ENCODE peak calls at places on chromosomes 6 and 20, in five cellular contexts. T is PC-9, K is GM23338, J is stomach, C is AG04450. O is an unnamed sample.

GRCh38 chr20:3929713-3930060 is 40.5 kb downstream of the PANK2 start:
- DNase-seq in J (no peak), T (no peak), C (no peak), K (no peak), O (no peak)

GRCh38 chr6:106648651-106649308 is 19.4 kb downstream of the QRSL1 start:
- DNase-seq in J (no peak), C (no peak), T (no peak), K (no peak), O (no peak)

GRCh38 chr6:161374971-161375873 is 101.4 kb upstream of the AGPAT4 start:
- DNase-seq in T (no peak), J (peak; percentile 92), C (no peak), K (peak; percentile 67), O (no peak)

GRCh38 chr20:48716086-48716485 is 111.7 kb downstream of the PREX1 start:
- DNase-seq in J (no peak), C (no peak), T (no peak), K (no peak), O (no peak)

GRCh38 chr6:3759656-3760245 is 8.2 kb upstream of the PXDC1 start:
- DNase-seq in T (no peak), J (no peak), C (peak; percentile 74), K (no peak), O (no peak)

GRCh38 chr6:144993870-144994269 is 708.7 kb downstream of the UTRN start:
- DNase-seq in T (no peak), J (no peak), C (no peak), K (no peak), O (no peak)

GRCh38 chr6:118504611-118505010 is 43.5 kb upstream of the PLN start:
- DNase-seq in K (no peak), C (no peak), J (no peak), T (no peak), O (no peak)

GRCh38 chr6:108651781-108652227 is 91.1 kb downstream of the FOXO3 start:
- DNase-seq in C (peak; percentile 67), J (no peak), T (no peak), K (no peak), O (no peak)

GRCh38 chr6:134821914-134822862 is 127.7 kb downstream of the ALDH8A1 start:
- DNase-seq in C (no peak), K (no peak), T (no peak), J (no peak), O (no peak)

GRCh38 chr20:48360338-48360698 is 467.5 kb downstream of the PREX1 start:
- DNase-seq in K (no peak), C (no peak), J (no peak), T (no peak), O (no peak)

GRCh38 chr6:158698876-158699440 is 49.1 kb downstream of the SYTL3 start:
- DNase-seq in T (no peak), C (no peak), K (no peak), J (no peak), O (no peak)

GRCh38 chr6:158703840-158704822 is 54.3 kb downstream of the SYTL3 start:
- DNase-seq in J (peak; percentile 83), T (peak; percentile 88), K (peak; percentile 86), C (no peak), O (no peak)

GRCh38 chr6:158705386-158706126 is 55.7 kb downstream of the SYTL3 start:
- DNase-seq in T (no peak), K (no peak), J (no peak), C (no peak), O (no peak)

GRCh38 chr6:158707120-158707519 is 57.3 kb downstream of the SYTL3 start:
- DNase-seq in K (no peak), C (no peak), T (peak; percentile 95), J (peak; percentile 61), O (no peak)

DNA sequence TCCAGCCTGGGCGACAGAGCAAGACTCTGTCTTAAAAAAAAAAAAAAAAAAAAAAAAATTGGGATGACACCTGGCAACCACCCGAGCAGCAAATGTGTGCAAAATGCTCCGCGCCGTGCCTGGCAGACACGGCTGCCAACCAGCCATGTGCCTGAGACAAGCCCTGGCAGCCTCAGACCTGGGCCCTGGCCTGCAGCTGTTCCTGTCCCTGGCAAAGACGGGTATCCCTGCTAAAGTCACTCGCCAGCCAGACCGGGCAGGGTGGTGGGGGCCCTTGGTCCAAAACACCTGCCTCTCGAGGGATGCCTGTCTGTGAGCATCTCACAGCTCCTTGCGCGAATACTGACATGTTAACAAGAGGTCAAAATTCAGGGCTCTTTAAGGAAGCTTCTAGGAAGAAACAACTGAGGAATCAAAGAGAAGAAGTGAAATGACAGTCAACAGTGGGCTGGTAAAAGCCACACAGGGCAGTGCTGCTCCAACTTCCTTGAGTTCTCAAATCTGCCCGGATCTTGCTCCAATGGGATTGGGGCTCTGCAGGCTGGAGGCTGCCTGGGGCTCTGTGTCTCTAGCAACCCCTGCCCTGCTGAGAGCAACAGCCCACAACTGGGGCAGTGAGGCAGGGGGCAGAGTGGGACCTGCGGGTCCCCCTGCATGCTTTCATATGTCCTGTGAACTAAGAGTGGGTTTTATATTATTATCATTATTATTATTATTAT is 53.4 kb downstream of the SYTL3 start:
- DNase-seq in K (no peak), T (no peak), C (no peak), J (no peak), O (no peak)
- H3K27ac ChIP-seq in K (no peak overlapping the region), T (peak overlapping the region; percentile 94), C (no peak overlapping the region), J (no peak overlapping the region), O (peak overlapping the region; percentile 36)

DNA sequence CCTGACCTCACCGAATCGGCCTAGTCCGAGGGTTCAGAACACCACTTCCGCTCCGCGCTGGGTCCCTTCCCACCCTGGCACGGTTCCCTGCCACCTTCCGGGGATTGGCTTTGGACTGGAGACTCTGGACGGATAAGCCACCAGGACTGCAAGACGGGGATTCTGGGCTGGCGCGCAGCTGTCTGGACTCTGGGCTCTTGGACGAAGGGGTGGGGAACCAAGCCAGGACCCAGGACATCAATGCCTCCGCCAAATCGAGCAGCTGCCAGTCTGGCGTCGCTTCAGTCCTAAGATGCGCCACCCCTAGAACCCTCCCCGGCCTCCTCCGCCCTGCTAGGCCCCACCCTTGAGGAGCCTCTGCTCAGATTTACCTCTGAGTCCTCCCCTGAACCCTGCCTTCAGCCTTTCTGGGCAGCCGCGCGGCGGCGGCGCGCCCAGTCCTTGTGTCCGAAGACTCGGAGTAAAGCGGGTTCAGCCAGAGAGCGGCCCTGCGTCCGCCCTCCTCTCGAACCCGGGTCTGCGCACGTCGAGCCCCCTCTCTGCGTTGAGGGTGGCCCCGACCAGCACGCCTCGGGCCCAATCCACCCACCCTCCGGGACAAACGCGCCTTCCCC is 1.2 kb downstream of the KCNK17 start:
- DNase-seq in J (no peak), T (no peak), C (no peak), K (no peak), O (no peak)
- H3K27ac ChIP-seq in J (no peak overlapping the region), T (no peak overlapping the region), C (no peak overlapping the region), K (no peak overlapping the region), O (no peak overlapping the region)

GRCh38 chr6:71197267-71197666 is 91.3 kb upstream of the OGFRL1 start:
- DNase-seq in T (no peak), K (peak; percentile 17), J (no peak), C (no peak), O (no peak)
- H3K27ac ChIP-seq in T (no peak overlapping the region), K (no peak overlapping the region), J (no peak overlapping the region), C (peak overlapping the region; percentile 75), O (no peak overlapping the region)

GRCh38 chr20:4979841-4980410 is 21.4 kb downstream of the SLC23A2 start:
- DNase-seq in K (no peak), T (no peak), J (no peak), C (no peak), O (no peak)
- H3K27ac ChIP-seq in K (no peak overlapping the region), T (no peak overlapping the region), J (no peak overlapping the region), C (no peak overlapping the region), O (no peak overlapping the region)

DNA sequence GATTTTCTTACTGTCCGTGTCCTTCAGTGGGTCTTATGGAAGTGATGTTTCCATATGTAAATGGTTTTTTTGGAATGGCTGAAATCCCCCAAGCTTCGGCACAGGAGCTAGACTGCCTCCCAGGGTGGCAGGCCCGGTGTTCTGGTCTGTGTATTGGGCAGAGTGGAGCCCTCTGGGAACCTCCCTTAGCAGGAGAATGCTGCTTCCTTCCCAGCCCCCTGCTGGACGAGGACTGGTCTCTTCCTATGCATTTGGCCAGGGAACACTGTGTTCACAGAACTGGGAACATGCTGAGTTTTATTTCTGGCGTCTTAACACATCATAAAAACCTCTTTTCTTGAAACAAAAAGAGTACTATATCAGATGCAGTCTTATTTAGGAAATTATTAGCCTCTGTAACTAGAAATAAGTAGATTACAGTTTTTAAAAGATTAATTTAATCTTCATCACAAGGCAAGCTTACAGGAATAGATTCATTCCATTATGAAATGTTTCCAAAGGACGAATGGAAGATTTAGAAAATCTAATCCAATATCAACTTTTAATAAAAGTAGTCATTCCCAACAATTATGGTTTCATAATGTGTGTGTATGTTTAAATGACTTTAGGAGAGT is 56.6 kb downstream of the SYTL3 start:
- DNase-seq in C (no peak), J (peak; percentile 61), T (no peak), K (peak; percentile 73), O (no peak)
- H3K27ac ChIP-seq in C (no peak overlapping the region), J (peak overlapping the region; percentile 66), T (peak overlapping the region; percentile 94), K (no peak overlapping the region), O (peak overlapping the region; percentile 37)

GRCh38 chr20:32333181-32333987 is 24.7 kb upstream of the ASXL1 start:
- DNase-seq in C (no peak), K (no peak), T (no peak), J (no peak), O (no peak)

GRCh38 chr20:32329817-32330554 is 28.1 kb upstream of the ASXL1 start:
- DNase-seq in K (no peak), J (no peak), T (no peak), C (no peak), O (peak; percentile 54)

GRCh38 chr20:32327087-32327681 is 30.9 kb upstream of the ASXL1 start:
- DNase-seq in C (peak; percentile 66), K (no peak), J (no peak), T (no peak), O (no peak)

GRCh38 chr20:32332614-32333013 is 25.5 kb upstream of the ASXL1 start:
- DNase-seq in K (no peak), T (peak; percentile 36), C (no peak), J (peak; percentile 60), O (peak; percentile 44)

GRCh38 chr20:32330555-32330897 is 27.6 kb upstream of the ASXL1 start:
- DNase-seq in T (no peak), K (no peak), C (no peak), J (no peak), O (no peak)
- H3K27ac ChIP-seq in T (no peak overlapping the region), K (no peak overlapping the region), C (no peak overlapping the region), J (no peak overlapping the region), O (no peak overlapping the region)

GRCh38 chr20:38779247-38780097 is 26.0 kb upstream of the PPP1R16B start:
- DNase-seq in J (no peak), C (no peak), T (peak; percentile 79), K (peak; percentile 90), O (no peak)
- H3K27ac ChIP-seq in J (no peak overlapping the region), C (no peak overlapping the region), T (no peak overlapping the region), K (peak overlapping the region; percentile 93), O (no peak overlapping the region)

O was measured in epithelial cell of prostate.